ENCODE peak calls at places on chromosome 19, in five cellular contexts. N is CD8-positive, alpha-beta T cell; I is breast epithelium; V is tibial artery; K is stomach. W is an unnamed sample. For H3K9me3, the result is how much of the 10 kb centered on the place peaks cover.

GRCh38 chr19:6602729-6603114 is 11.8 kb upstream of the CD70 start:
- DNase-seq in N (no peak), I (no peak), V (no peak), K (no peak), W (no peak)

GRCh38 chr19:4136680-4137088 is 12.8 kb upstream of the MAP2K2 start:
- DNase-seq in N (no peak), I (no peak), V (no peak), K (no peak), W (no peak)

GRCh38 chr19:9953802-9954542 is 17.7 kb upstream of the OLFM2 start:
- DNase-seq in N (no peak), I (no peak), V (no peak), K (no peak), W (no peak)

GRCh38 chr19:50377051-50377441 is 789 bp downstream of the NR1H2 start:
- DNase-seq in N (peak), I (peak), V (peak), K (peak), W (no peak)

GRCh38 chr19:35832054-35832453 is 19.4 kb upstream of the PRODH2 start:
- DNase-seq in N (no peak), I (no peak), V (no peak), K (no peak), W (no peak)

GRCh38 chr19:44883962-44884361 is 7.1 kb upstream of the TOMM40 start:
- DNase-seq in N (no peak), I (no peak), V (no peak), K (no peak), W (no peak)

GRCh38 chr19:54216869-54217268 is 5.9 kb downstream of the LILRB3 start:
- DNase-seq in N (no peak), I (no peak), V (no peak), K (no peak), W (no peak)

GRCh38 chr19:46963093-46963734 is 56.4 kb upstream of the NPAS1 start:
- DNase-seq in N (no peak), I (no peak), V (no peak), K (no peak), W (no peak)

GRCh38 chr19:28541602-28542393 is 671.2 kb downstream of the UQCRFS1 start:
- DNase-seq in N (no peak), I (no peak), V (no peak), K (no peak), W (no peak)

GRCh38 chr19:21568816-21569496 is 63.6 kb downstream of the ZNF429 start:
- DNase-seq in N (peak), I (peak), V (peak), K (peak), W (peak)

GRCh38 chr19:3252650-3253049 is 28.2 kb downstream of the CELF5 start:
- DNase-seq in N (no peak), I (no peak), V (no peak), K (no peak), W (no peak)

GRCh38 chr19:58196911-58197616 is 14.2 kb downstream of the ZNF274 start:
- DNase-seq in N (no peak), I (no peak), V (no peak), K (no peak), W (no peak)

GRCh38 chr19:35559281-35559659 is 4.2 kb downstream of the ATP4A start:
- DNase-seq in N (no peak), I (no peak), V (no peak), K (no peak), W (no peak)

GRCh38 chr19:55406869-55407624 is 541 bp downstream of the UBE2S start:
- DNase-seq in N (no peak), I (no peak), V (peak), K (peak), W (peak)

GRCh38 chr19:35436477-35437141 is 11.4 kb upstream of the FFAR2 start:
- DNase-seq in N (no peak), I (no peak), V (no peak), K (peak), W (no peak)

GRCh38 chr19:610801-611505 is 21.3 kb downstream of the HCN2 start:
- DNase-seq in N (no peak), I (no peak), V (no peak), K (peak), W (peak)

GRCh38 chr19:47598407-47599349 is 10.3 kb upstream of the BICRA start:
- DNase-seq in N (no peak), I (peak), V (peak), K (peak), W (no peak)

GRCh38 chr19:35053667-35054293 is 12.3 kb downstream of the HPN start:
- DNase-seq in N (no peak), I (no peak), V (no peak), K (no peak), W (no peak)

GRCh38 chr19:42088471-42089190 is 12.7 kb downstream of the ZNF574 start:
- DNase-seq in N (no peak), I (no peak), V (no peak), K (no peak), W (no peak)

GRCh38 chr19:11550265-11550664 is 8.8 kb downstream of the ELOF1 start:
- DNase-seq in N (no peak), I (no peak), V (no peak), K (no peak), W (no peak)

GRCh38 chr19:57888494-57889231 is at the start of gene ZNF814:
- DNase-seq in N (peak), I (peak), V (peak), K (peak), W (peak)

GRCh38 chr19:55467236-55468053 is 2.9 kb upstream of the C19orf85 start:
- DNase-seq in N (peak), I (no peak), V (peak), K (peak), W (peak)

GRCh38 chr19:19900574-19901444 is at the start of gene ZNF93:
- DNase-seq in N (peak), I (peak), V (peak), K (peak), W (peak)

GRCh38 chr19:46718157-46718933 is 1.4 kb upstream of the PRKD2 start:
- DNase-seq in N (peak), I (no peak), V (no peak), K (peak), W (no peak)

GRCh38 chr19:46785054-46785979 is 3.1 kb downstream of the SLC1A5 start:
- DNase-seq in N (no peak), I (no peak), V (no peak), K (no peak), W (no peak)

GRCh38 chr19:10211071-10211470 is 16.3 kb upstream of the DNMT1 start:
- DNase-seq in N (no peak), I (no peak), V (no peak), K (no peak), W (no peak)

GRCh38 chr19:27744926-27745844 is 1467.8 kb downstream of the UQCRFS1 start:
- DNase-seq in N (no peak), I (no peak), V (no peak), K (peak), W (no peak)

GRCh38 chr19:56348289-56348877 is 33.7 kb upstream of the ZSCAN5A start:
- DNase-seq in N (no peak), I (no peak), V (no peak), K (no peak), W (no peak)

GRCh38 chr19:13463296-13463695 is 43.0 kb downstream of the CACNA1A start:
- DNase-seq in N (no peak), I (no peak), V (no peak), K (no peak), W (no peak)

GRCh38 chr19:35216026-35216832 is 12.3 kb downstream of the FAM187B start:
- DNase-seq in N (no peak), I (no peak), V (no peak), K (no peak), W (no peak)

GRCh38 chr19:5255602-5256231 is 84.9 kb downstream of the PTPRS start:
- DNase-seq in N (no peak), I (no peak), V (no peak), K (no peak), W (no peak)

GRCh38 chr19:51926784-51927741 is at the start of gene ZNF613:
- DNase-seq in N (peak), I (peak), V (peak), K (peak), W (peak)
- TF ChIP-seq CTCF in N (no peak), I (peak), V (peak), K (no peak), W (peak)

GRCh38 chr19:16281743-16282142 is 42.9 kb upstream of the KLF2 start:
- DNase-seq in N (no peak), I (no peak), V (no peak), K (no peak), W (no peak)
- H3K27ac ChIP-seq in N (no peak), I (no peak), V (peak), K (peak), W (peak)

DNA sequence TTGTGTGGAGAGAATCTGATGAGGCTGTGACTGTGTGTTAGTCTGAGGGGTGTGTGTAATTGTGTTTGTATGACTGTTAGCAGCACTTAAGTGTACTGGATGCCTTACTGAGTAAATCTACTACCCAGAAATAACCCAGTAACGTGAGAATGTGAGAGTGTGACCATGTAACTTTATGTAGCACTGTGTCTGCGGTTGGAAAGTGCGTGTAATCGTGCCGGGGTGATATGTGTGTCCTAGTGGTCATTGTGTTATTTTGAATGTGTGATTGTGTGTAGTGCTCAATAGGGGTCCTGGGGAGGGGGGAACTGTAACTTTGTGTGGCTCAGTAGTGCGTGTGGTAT is 550 bp downstream of the ZNF383 start:
- DNase-seq in N (no peak), I (no peak), V (no peak), K (no peak), W (no peak)
- H3K9me3 ChIP-seq in N (under half), I (under half), V (under half), K (under half), W (under half)

GRCh38 chr19:40267601-40267997 is 17.5 kb downstream of the AKT2 start:
- DNase-seq in N (no peak), I (no peak), V (no peak), K (no peak), W (no peak)

GRCh38 chr19:40265055-40265762 is 19.9 kb downstream of the AKT2 start:
- DNase-seq in N (no peak), I (no peak), V (no peak), K (no peak), W (peak)

GRCh38 chr19:40266111-40266510 is 19.0 kb downstream of the AKT2 start:
- DNase-seq in N (no peak), I (no peak), V (peak), K (no peak), W (peak)

GRCh38 chr19:40265763-40266099 is 19.4 kb downstream of the AKT2 start:
- DNase-seq in N (no peak), I (no peak), V (no peak), K (no peak), W (no peak)

DNA sequence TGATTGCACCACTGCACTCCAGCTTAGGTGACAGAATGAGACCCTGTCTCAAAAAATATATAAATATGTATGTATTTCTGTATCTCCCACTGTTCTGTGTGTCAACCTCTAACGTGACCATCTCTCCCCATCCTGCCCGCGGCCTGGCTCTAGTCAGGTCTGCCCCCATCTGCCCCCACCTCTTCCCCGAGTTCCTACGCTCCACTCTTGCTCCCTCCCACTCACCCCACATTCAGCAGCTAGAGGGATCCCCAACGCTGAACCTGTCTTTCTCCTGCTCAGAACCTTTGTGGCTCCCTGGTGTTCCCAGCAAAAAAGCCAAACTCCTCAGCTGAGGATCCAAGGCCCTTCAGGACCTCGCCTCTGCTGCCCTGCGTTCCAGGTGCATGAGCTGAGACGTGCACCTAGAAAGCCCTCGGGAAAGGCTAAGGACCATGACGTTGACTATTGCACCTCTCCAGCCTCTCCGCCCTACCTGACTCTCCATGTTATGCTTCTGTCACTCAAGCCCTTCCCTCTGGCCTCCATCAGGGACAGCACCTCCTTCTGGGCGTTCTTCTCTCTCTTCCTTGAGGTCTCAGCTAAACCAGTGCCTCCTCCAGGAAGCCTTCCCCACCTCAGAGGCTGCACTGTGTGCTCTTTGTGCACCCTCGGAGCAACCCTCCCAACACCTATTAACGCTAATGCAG is 18.1 kb downstream of the AKT2 start:
- DNase-seq in N (no peak), I (no peak), V (no peak), K (no peak), W (no peak)
- TF ChIP-seq CTCF in N (no peak), I (no peak), V (no peak), K (no peak), W (no peak)